ENCODE peak calls at places on chromosomes 7 and 10, in six cellular contexts. F is epithelial cell of esophagus, H is left ventricle myocardium inferior, O is AG04450, R is adrenal gland, D is psoas muscle. Y is an unnamed sample.

GRCh38 chr10:92291921-92292860 is 1.2 kb downstream of the MARCHF5 start:
- DNase-seq in D (peak), R (peak), O (no peak), F (peak), H (peak), Y (no peak)

GRCh38 chr10:31274310-31274709 is 44.7 kb upstream of the ZEB1 start:
- DNase-seq in O (no peak), D (no peak), H (no peak), F (peak), R (no peak), Y (no peak)

GRCh38 chr7:128004623-128005022 is 26.6 kb downstream of the LRRC4 start:
- DNase-seq in F (no peak), D (no peak), O (no peak), H (no peak), R (no peak), Y (no peak)

GRCh38 chr7:16958724-16959123 is 76.9 kb upstream of the AGR3 start:
- DNase-seq in D (no peak), O (no peak), H (no peak), R (no peak), F (no peak), Y (no peak)

GRCh38 chr7:9937944-9938631 is 1035.6 kb upstream of the PHF14 start:
- DNase-seq in F (peak), D (no peak), R (no peak), O (no peak), H (no peak), Y (peak)

GRCh38 chr7:105764506-105764905 is 111.9 kb downstream of the ATXN7L1 start:
- DNase-seq in F (no peak), R (no peak), H (no peak), D (no peak), O (no peak), Y (no peak)

GRCh38 chr10:92573091-92573797 is 649 bp downstream of the IDE start:
- DNase-seq in O (no peak), D (peak), F (peak), R (peak), H (no peak), Y (no peak)

GRCh38 chr7:157528785-157529341 is 192.1 kb downstream of the DNAJB6 start:
- DNase-seq in H (no peak), R (no peak), F (no peak), O (no peak), D (no peak), Y (no peak)

GRCh38 chr10:88194961-88195367 is 331.5 kb downstream of the PTEN start:
- DNase-seq in H (no peak), R (no peak), F (no peak), D (no peak), O (no peak), Y (no peak)

GRCh38 chr7:105298439-105298894 is 90.3 kb downstream of the SRPK2 start:
- DNase-seq in F (no peak), D (no peak), O (no peak), R (no peak), H (no peak), Y (no peak)

GRCh38 chr7:95549818-95550529 is 46.3 kb downstream of the PDK4 start:
- DNase-seq in R (peak), D (peak), H (peak), O (peak), F (peak), Y (peak)
- H3K4me3 ChIP-seq in R (no peak), D (peak), H (peak), O (no peak), F (no peak), Y (no peak)

DNA sequence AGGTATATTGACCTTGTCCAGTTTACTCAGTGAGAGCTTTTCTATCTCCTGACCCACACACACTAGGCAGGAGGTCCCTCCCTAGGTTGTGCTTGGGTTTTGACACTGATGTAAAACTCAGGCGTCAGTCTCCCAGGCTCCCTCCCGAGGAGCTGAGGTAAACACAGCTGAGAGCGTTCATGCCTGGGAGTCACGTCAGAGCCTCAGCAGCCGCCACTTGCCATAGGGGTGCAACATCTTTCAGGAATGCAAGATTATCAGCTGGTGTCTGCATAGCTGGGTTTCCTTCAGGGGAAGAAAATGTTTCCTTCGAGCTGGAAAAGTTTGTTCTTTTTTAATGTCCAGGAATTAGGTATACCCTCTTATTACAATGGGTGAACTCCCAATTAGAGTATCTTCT is 70.6 kb downstream of the FGFR2 start:
- DNase-seq in R (no peak), O (no peak), D (no peak), F (peak), H (no peak), Y (no peak)
- TF ChIP-seq CTCF in R (no peak), O (no peak), D (no peak), F (no peak), H (no peak), Y (no peak)

DNA sequence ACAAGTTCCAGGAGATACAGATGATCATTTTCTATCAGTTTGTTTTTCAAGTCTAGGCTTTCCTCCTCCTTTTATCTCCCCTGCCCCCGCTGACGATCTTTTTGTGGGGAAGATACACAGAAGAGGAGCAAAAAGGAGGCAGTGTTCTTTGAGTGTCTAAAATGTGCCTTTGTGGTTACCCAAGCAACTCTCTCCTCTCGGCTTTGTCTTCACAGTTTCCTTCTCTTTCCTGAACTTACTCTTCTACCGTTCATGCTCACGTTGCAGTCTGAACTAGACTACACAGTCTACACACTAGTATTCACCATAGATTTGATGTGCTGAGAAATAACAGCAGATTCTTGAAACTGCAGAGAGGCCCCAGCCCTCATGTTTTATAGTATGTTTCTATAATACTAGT is 23.6 kb downstream of the CEP41 start:
- DNase-seq in H (no peak), D (no peak), O (no peak), F (no peak), R (no peak), Y (no peak)
- H3K4me3 ChIP-seq in H (no peak), D (no peak), O (no peak), F (no peak), R (no peak), Y (no peak)

DNA sequence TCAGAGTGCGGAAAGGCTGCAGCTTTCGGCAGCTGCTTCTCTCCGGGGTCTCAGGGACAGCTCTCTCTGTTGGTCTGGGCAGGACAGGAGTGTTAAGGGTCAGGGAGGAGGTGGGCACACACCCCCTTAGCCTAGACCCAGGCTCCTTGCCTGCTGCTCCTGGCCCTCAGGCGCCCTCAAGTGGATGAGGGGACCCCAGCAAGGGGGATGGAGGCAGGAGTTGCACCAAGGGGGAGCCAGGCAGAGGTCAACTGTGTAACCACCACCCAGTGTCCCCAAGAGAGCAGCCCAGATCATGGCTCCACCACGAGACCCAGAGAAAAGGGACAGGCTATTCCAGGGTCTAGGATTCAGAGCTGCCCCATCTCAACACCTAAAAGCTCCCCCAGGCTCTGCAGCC is 26.9 kb downstream of the SPOCK2 start:
- DNase-seq in H (no peak), O (no peak), R (no peak), F (no peak), D (no peak), Y (no peak)
- TF ChIP-seq CTCF in H (peak), O (peak), R (no peak), F (peak), D (no peak), Y (peak)

GRCh38 chr10:17582015-17582414 is 35.2 kb downstream of the HACD1 start:
- DNase-seq in F (no peak), H (no peak), O (no peak), R (no peak), D (no peak), Y (no peak)
- H3K4me3 ChIP-seq in F (no peak), H (no peak), O (no peak), R (no peak), D (no peak), Y (no peak)

GRCh38 chr7:22853674-22854157 is 31.1 kb upstream of the TOMM7 start:
- DNase-seq in H (no peak), F (peak), O (no peak), R (no peak), D (no peak), Y (no peak)
- TF ChIP-seq CTCF in H (no peak), F (no peak), O (peak), R (no peak), D (no peak), Y (no peak)

GRCh38 chr10:71396084-71396713 is 521 bp upstream of the CDH23 start:
- DNase-seq in H (peak), D (peak), F (peak), O (no peak), R (peak), Y (no peak)
- H3K4me3 ChIP-seq in H (peak), D (peak), F (no peak), O (no peak), R (no peak), Y (no peak)

GRCh38 chr7:132392713-132393112 is 183.6 kb downstream of the PLXNA4 start:
- DNase-seq in R (no peak), O (no peak), H (no peak), D (no peak), F (no peak), Y (no peak)

GRCh38 chr7:132393789-132394261 is 182.4 kb downstream of the PLXNA4 start:
- DNase-seq in O (no peak), H (peak), R (peak), D (peak), F (no peak), Y (peak)

GRCh38 chr7:132390705-132391104 is 185.6 kb downstream of the PLXNA4 start:
- DNase-seq in H (no peak), F (no peak), R (no peak), O (peak), D (no peak), Y (peak)

GRCh38 chr7:132395375-132395774 is 180.9 kb downstream of the PLXNA4 start:
- DNase-seq in D (no peak), F (no peak), H (no peak), R (no peak), O (no peak), Y (no peak)

DNA sequence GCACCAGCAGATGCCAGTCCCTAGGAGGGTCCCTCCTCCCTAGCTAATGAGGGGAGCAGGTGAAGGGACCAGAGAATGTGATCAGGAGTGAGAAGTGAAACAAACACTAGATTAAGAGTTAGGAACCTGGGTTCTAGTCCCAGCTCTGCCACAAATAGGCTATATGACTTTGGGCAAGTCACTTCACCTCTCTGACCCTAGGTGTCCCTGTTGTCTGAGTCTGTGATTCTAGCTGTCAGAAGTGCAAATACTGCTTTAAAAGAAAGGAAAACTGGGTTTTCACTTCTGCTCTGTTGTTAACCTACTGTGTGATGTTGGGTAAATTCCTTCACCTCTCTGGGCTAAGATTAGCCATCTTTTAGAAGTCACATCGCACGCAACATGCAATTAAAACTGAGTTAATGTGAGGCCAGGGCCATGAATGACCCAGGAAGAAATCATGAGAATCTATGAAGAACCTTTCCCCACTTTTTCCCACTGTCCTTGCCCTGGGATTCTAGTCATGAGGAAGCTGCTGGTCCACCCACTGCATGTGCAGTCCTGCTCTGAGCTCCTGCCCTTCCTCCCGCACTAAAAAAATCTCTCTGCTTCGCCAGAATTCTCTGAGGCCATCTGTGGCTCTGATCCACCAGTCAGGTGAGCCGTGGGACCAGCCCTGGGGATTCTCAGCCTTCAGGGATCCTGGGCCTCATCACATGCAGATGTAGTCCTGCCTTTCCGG is 181.8 kb downstream of the PLXNA4 start:
- DNase-seq in H (no peak), O (no peak), R (no peak), D (no peak), F (no peak), Y (no peak)
- TF ChIP-seq CTCF in H (peak), O (no peak), R (no peak), D (peak), F (no peak), Y (peak)